ENCODE peak calls at places on chromosomes 3 and 15, in seven cellular contexts. R is transverse colon, G is HepG2, A is GM20000, X is Peyer's patch, M is heart left ventricle, O is A549. J is an unnamed sample.

GRCh38 chr15:98651581-98652220 is 3.4 kb downstream of the IGF1R start:
- DNase-seq in O (no peak), R (no peak), M (no peak), X (no peak), A (no peak), G (no peak), J (peak; percentile 56)

GRCh38 chr3:98564282-98565005 is 29.0 kb downstream of the CPOX start:
- DNase-seq in M (no peak), O (no peak), R (no peak), A (no peak), X (peak; percentile 63), G (no peak), J (no peak)

GRCh38 chr3:13267348-13267659 is 152.8 kb downstream of the NUP210 start:
- DNase-seq in R (no peak), X (no peak), M (no peak), O (no peak), A (no peak), G (no peak), J (no peak)

GRCh38 chr3:153396581-153396980 is 234.6 kb downstream of the RAP2B start:
- DNase-seq in R (no peak), O (no peak), X (no peak), A (no peak), G (no peak), M (no peak), J (no peak)

GRCh38 chr15:41659855-41660234 is 360 bp upstream of the MGA start:
- DNase-seq in G (no peak), R (no peak), X (no peak), O (no peak), M (no peak), A (no peak), J (no peak)

GRCh38 chr3:131883711-131884407 is 151.0 kb downstream of the CPNE4 start:
- DNase-seq in X (no peak), G (no peak), O (no peak), M (no peak), A (no peak), R (no peak), J (no peak)

GRCh38 chr3:122609798-122610559 is 32.5 kb downstream of the PARP15 start:
- DNase-seq in X (no peak), R (no peak), A (peak; percentile 80), G (no peak), O (peak; percentile 46), M (no peak), J (peak; percentile 84)

GRCh38 chr3:73037369-73037699 is 24.1 kb upstream of the EBLN2 start:
- DNase-seq in X (no peak), R (no peak), G (peak; percentile 10), A (no peak), M (no peak), O (no peak), J (peak; percentile 11)

GRCh38 chr15:60835974-60836373 is 357.0 kb upstream of the ICE2 start:
- DNase-seq in G (no peak), R (no peak), O (no peak), M (no peak), X (no peak), A (no peak), J (no peak)

GRCh38 chr3:46923559-46924350 is 46.2 kb downstream of the PTH1R start:
- DNase-seq in X (peak; percentile 65), R (peak; percentile 43), A (no peak), G (peak; percentile 31), M (no peak), O (peak; percentile 63), J (peak; percentile 44)

GRCh38 chr3:14410501-14411165 is 8.2 kb downstream of the SLC6A6 start:
- DNase-seq in X (no peak), G (peak; percentile 18), M (no peak), R (peak; percentile 33), A (no peak), O (peak; percentile 87), J (peak; percentile 75)

GRCh38 chr15:67133026-67133425 is 67.6 kb downstream of the SMAD3 start:
- DNase-seq in G (no peak), A (no peak), R (no peak), X (peak; percentile 36), O (no peak), M (no peak), J (no peak)

GRCh38 chr3:146594843-146595482 is 10.2 kb downstream of the PLSCR5 start:
- DNase-seq in M (no peak), G (peak; percentile 12), X (no peak), O (peak; percentile 18), R (no peak), A (no peak), J (peak; percentile 42)
- TF ChIP-seq CTCF in M (peak; percentile 9), G (no peak), X (peak; percentile 19), O (peak; percentile 55), R (peak; percentile 17), A (peak; percentile 1), J (peak; percentile 47)

GRCh38 chr3:62370112-62371031 is 3.0 kb downstream of the FEZF2 start:
- DNase-seq in A (peak; percentile 20), X (no peak), G (no peak), O (no peak), R (no peak), M (no peak), J (no peak)

GRCh38 chr3:62369476-62369743 is 3.9 kb downstream of the FEZF2 start:
- DNase-seq in R (no peak), A (no peak), G (no peak), X (no peak), O (no peak), M (no peak), J (no peak)

GRCh38 chr3:62367735-62368704 is 5.3 kb downstream of the FEZF2 start:
- DNase-seq in M (no peak), G (no peak), R (no peak), A (no peak), O (no peak), X (no peak), J (no peak)

GRCh38 chr3:62371032-62371734 is 2.2 kb downstream of the FEZF2 start:
- DNase-seq in G (no peak), R (no peak), M (no peak), X (no peak), O (no peak), A (peak; percentile 25), J (no peak)

DNA sequence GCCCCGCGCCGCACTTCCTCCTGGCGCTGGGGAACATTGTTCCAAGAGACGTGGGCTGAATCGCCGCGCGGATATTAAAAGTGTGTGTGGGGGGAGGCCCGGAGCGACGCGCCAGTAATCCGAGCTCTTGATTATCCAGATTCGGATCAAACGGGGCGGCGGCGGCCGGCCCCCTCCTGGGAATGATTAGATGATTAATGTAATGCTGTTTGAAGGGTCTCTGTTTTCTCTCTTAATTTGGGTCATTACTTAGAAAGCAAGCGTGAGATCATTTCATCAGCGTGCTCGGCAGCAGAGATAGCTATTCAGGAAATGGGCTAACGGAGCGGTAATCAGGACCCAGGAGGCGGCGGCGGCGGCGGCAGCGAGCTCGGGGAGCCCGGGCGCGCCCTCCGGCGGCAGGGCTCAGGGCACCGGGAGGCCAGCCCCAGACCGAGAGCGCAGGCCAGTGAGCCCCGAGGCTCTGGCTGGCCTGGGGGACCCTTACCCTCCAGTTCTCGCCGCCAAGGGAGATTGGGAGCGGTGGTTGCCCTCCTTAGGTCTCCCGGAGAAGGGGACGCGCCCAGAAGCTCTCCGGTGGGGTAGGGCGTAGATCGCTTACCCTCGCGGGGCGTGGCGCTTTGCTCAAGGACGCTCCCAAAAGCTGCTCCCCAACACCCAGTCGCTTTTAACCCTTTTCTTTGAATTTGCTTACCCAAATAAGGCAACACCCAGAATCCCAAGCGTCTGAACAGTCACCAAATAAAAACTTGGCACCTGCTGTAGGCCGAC is 4.5 kb downstream of the FEZF2 start:
- DNase-seq in A (no peak), X (no peak), G (no peak), M (no peak), O (no peak), R (no peak), J (peak; percentile 21)
- TF ChIP-seq CTCF in A (no peak), X (no peak), G (no peak), M (no peak), O (no peak), R (no peak), J (no peak)

GRCh38 chr3:28916713-28917499 is 364.0 kb upstream of the RBMS3 start:
- DNase-seq in O (no peak), X (peak; percentile 57), G (no peak), A (peak; percentile 58), R (peak; percentile 33), M (peak; percentile 65), J (peak; percentile 70)
- TF ChIP-seq CTCF in O (no peak), X (peak; percentile 41), G (peak; percentile 6), A (no peak), R (no peak), M (peak; percentile 53), J (peak; percentile 70)

GRCh38 chr3:195579281-195579680 is 4.5 kb downstream of the APOD start:
- DNase-seq in O (no peak), X (no peak), M (no peak), R (no peak), G (no peak), A (no peak), J (no peak)

GRCh38 chr3:195584543-195584870 is 767 bp upstream of the APOD start:
- DNase-seq in O (no peak), A (no peak), X (no peak), G (no peak), M (no peak), R (no peak), J (no peak)

GRCh38 chr3:195583831-195584542 is at the start of gene APOD:
- DNase-seq in M (peak; percentile 78), O (no peak), A (no peak), R (peak; percentile 49), X (peak; percentile 52), G (no peak), J (peak; percentile 44)

GRCh38 chr3:195580733-195581443 is 2.9 kb downstream of the APOD start:
- DNase-seq in G (no peak), R (no peak), X (no peak), O (no peak), M (no peak), A (no peak), J (peak; percentile 46)

DNA sequence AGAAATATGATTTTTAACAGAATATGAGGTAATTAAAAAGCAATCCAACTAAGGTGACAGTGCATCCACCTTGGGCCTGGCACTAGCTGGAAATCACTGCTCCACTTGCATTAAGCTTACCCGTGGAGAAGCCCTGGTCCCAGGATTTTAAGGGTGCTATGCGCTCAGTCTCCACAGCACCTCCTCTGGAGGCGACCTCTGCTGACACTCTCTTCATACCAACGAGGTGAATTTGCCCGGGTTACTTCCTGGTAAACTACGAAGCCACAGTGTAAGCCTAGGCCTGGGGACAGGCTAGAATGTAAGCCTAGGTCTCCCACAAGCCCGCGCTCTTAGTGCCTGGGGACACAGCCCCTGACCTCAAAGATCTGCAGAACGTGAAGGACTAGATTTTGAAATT is 793 bp downstream of the APOD start:
- DNase-seq in O (no peak), X (no peak), M (no peak), R (no peak), A (no peak), G (peak; percentile 24), J (no peak)
- TF ChIP-seq CTCF in O (no peak), X (peak; percentile 11), M (no peak), R (no peak), A (no peak), G (peak; percentile 21), J (no peak)

J was measured in epithelial cell of esophagus.